ENCODE peak calls at places on chromosomes 7 and 10, in nine cellular contexts. One of them, this sample, is unnamed.

GRCh38 chr7:26348234-26348851 is 56.7 kb downstream of the SNX10 start:
- DNase-seq in transverse colon: peak; percentile 20
- DNase-seq in Peyer's patch: peak; percentile 51
- DNase-seq in AG10803: no peak
- DNase-seq in foreskin fibroblast: no peak
- DNase-seq in colonic mucosa: peak; percentile 61
- DNase-seq in GM12864: no peak
- DNase-seq in fibroblast of pulmonary artery: no peak
- DNase-seq in BE2C: no peak
- DNase-seq in this sample: peak; percentile 74

GRCh38 chr10:42111076-42111475 is 527.3 kb downstream of the ZNF33B start:
- DNase-seq in Peyer's patch: no peak
- DNase-seq in GM12864: no peak
- DNase-seq in fibroblast of pulmonary artery: no peak
- DNase-seq in BE2C: no peak
- DNase-seq in colonic mucosa: no peak
- DNase-seq in transverse colon: no peak
- DNase-seq in AG10803: no peak
- DNase-seq in foreskin fibroblast: no peak
- DNase-seq in this sample: no peak

GRCh38 chr7:151113344-151114150 is 27.3 kb downstream of the AGAP3 start:
- DNase-seq in foreskin fibroblast: peak; percentile 49
- DNase-seq in transverse colon: no peak
- DNase-seq in colonic mucosa: no peak
- DNase-seq in BE2C: peak; percentile 79
- DNase-seq in Peyer's patch: no peak
- DNase-seq in AG10803: peak; percentile 65
- DNase-seq in GM12864: no peak
- DNase-seq in fibroblast of pulmonary artery: peak; percentile 80
- DNase-seq in this sample: no peak

GRCh38 chr10:132201111-132201989 is 14.6 kb downstream of the DPYSL4 start:
- DNase-seq in AG10803: no peak
- DNase-seq in foreskin fibroblast: no peak
- DNase-seq in BE2C: no peak
- DNase-seq in transverse colon: no peak
- DNase-seq in Peyer's patch: no peak
- DNase-seq in fibroblast of pulmonary artery: no peak
- DNase-seq in GM12864: no peak
- DNase-seq in colonic mucosa: no peak
- DNase-seq in this sample: no peak

GRCh38 chr7:112798199-112799159 is 8.3 kb upstream of the TMEM168 start:
- DNase-seq in Peyer's patch: no peak
- DNase-seq in colonic mucosa: no peak
- DNase-seq in BE2C: no peak
- DNase-seq in foreskin fibroblast: no peak
- DNase-seq in transverse colon: no peak
- DNase-seq in GM12864: no peak
- DNase-seq in AG10803: no peak
- DNase-seq in fibroblast of pulmonary artery: no peak
- DNase-seq in this sample: no peak

GRCh38 chr7:21367081-21367480 is 60.8 kb upstream of the SP4 start:
- DNase-seq in Peyer's patch: no peak
- DNase-seq in GM12864: no peak
- DNase-seq in fibroblast of pulmonary artery: no peak
- DNase-seq in BE2C: no peak
- DNase-seq in colonic mucosa: no peak
- DNase-seq in transverse colon: no peak
- DNase-seq in foreskin fibroblast: no peak
- DNase-seq in AG10803: no peak
- DNase-seq in this sample: no peak

GRCh38 chr10:21424511-21424910 is 101.0 kb downstream of the SKIDA1 start:
- DNase-seq in Peyer's patch: no peak
- DNase-seq in fibroblast of pulmonary artery: no peak
- DNase-seq in GM12864: no peak
- DNase-seq in colonic mucosa: no peak
- DNase-seq in BE2C: no peak
- DNase-seq in foreskin fibroblast: peak; percentile 83
- DNase-seq in transverse colon: no peak
- DNase-seq in AG10803: peak; percentile 88
- DNase-seq in this sample: no peak

GRCh38 chr7:668139-668871 is 58.2 kb upstream of the DNAAF5 start:
- DNase-seq in AG10803: peak; percentile 80
- DNase-seq in GM12864: no peak
- DNase-seq in transverse colon: peak; percentile 31
- DNase-seq in BE2C: no peak
- DNase-seq in Peyer's patch: no peak
- DNase-seq in colonic mucosa: no peak
- DNase-seq in fibroblast of pulmonary artery: peak; percentile 67
- DNase-seq in foreskin fibroblast: peak; percentile 89
- DNase-seq in this sample: no peak

GRCh38 chr10:125441151-125441550 is 241.8 kb downstream of the TEX36 start:
- DNase-seq in fibroblast of pulmonary artery: no peak
- DNase-seq in Peyer's patch: no peak
- DNase-seq in transverse colon: no peak
- DNase-seq in BE2C: no peak
- DNase-seq in colonic mucosa: no peak
- DNase-seq in AG10803: peak; percentile 9
- DNase-seq in foreskin fibroblast: peak; percentile 72
- DNase-seq in GM12864: no peak
- DNase-seq in this sample: no peak

GRCh38 chr10:43076876-43077420 is at the start of gene RET:
- DNase-seq in GM12864: no peak
- DNase-seq in BE2C: peak; percentile 88
- DNase-seq in Peyer's patch: no peak
- DNase-seq in colonic mucosa: peak; percentile 63
- DNase-seq in transverse colon: peak; percentile 43
- DNase-seq in fibroblast of pulmonary artery: no peak
- DNase-seq in AG10803: no peak
- DNase-seq in foreskin fibroblast: peak; percentile 32
- DNase-seq in this sample: no peak

GRCh38 chr10:18260308-18260971 is 120.2 kb downstream of the CACNB2 start:
- DNase-seq in colonic mucosa: no peak
- DNase-seq in AG10803: no peak
- DNase-seq in fibroblast of pulmonary artery: no peak
- DNase-seq in foreskin fibroblast: no peak
- DNase-seq in GM12864: no peak
- DNase-seq in transverse colon: no peak
- DNase-seq in BE2C: no peak
- DNase-seq in Peyer's patch: no peak
- DNase-seq in this sample: no peak

GRCh38 chr7:35993663-35994622 is 159.1 kb upstream of the EEPD1 start:
- DNase-seq in colonic mucosa: no peak
- DNase-seq in foreskin fibroblast: peak; percentile 40
- DNase-seq in transverse colon: peak; percentile 26
- DNase-seq in AG10803: peak; percentile 61
- DNase-seq in fibroblast of pulmonary artery: peak; percentile 35
- DNase-seq in BE2C: no peak
- DNase-seq in Peyer's patch: no peak
- DNase-seq in GM12864: no peak
- DNase-seq in this sample: no peak

GRCh38 chr7:40706829-40707228 is 572.0 kb downstream of the SUGCT start:
- DNase-seq in colonic mucosa: no peak
- DNase-seq in BE2C: no peak
- DNase-seq in foreskin fibroblast: no peak
- DNase-seq in AG10803: no peak
- DNase-seq in GM12864: no peak
- DNase-seq in fibroblast of pulmonary artery: no peak
- DNase-seq in Peyer's patch: no peak
- DNase-seq in transverse colon: no peak
- DNase-seq in this sample: no peak

GRCh38 chr7:25839084-25839769 is 312.8 kb upstream of the NFE2L3 start:
- DNase-seq in GM12864: no peak
- DNase-seq in foreskin fibroblast: peak; percentile 16
- DNase-seq in transverse colon: no peak
- DNase-seq in Peyer's patch: no peak
- DNase-seq in colonic mucosa: no peak
- DNase-seq in AG10803: no peak
- DNase-seq in fibroblast of pulmonary artery: no peak
- DNase-seq in BE2C: no peak
- DNase-seq in this sample: no peak

DNA sequence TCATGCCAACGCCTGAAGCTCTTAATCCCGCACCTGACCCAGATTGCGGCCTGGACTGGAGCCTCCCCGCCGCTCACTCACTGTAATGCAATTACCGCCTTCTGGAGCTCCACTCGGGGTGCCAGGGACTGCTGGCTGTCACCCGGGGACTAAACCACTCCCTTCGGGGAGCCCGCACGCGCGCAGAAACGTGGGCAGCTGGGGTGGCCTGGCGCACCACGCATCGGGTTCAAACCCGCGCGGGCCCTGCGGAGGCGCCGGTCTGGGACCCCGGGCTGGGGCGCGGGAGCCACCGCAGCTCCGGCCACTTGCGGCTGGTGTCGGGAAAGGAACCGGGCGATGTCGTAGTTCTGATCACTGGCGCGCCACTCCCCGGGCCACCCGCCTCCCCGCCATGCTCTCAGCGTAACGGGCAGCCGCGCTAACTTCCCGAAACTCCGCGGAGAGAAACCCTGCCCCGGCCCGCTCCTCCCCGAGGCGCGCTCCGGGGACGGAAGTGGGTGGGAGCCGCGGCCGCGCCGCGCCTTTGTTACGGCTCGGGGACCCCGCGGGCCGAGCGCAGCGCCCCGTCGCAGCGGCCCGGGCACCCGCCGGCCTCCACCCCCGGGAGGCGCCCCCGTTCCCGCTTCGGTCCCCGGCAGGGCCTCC is 100.3 kb upstream of the SVIL start:
- DNase-seq in BE2C: peak; percentile 55
- DNase-seq in transverse colon: peak; percentile 66
- DNase-seq in AG10803: no peak
- DNase-seq in GM12864: no peak
- DNase-seq in Peyer's patch: peak; percentile 68
- DNase-seq in fibroblast of pulmonary artery: peak; percentile 37
- DNase-seq in foreskin fibroblast: peak; percentile 75
- DNase-seq in colonic mucosa: peak; percentile 66
- DNase-seq in this sample: peak; percentile 40
- TF ChIP-seq CTCF in BE2C: no peak
- TF ChIP-seq CTCF in transverse colon: no peak
- TF ChIP-seq CTCF in AG10803: no peak
- TF ChIP-seq CTCF in GM12864: no peak
- TF ChIP-seq CTCF in Peyer's patch: no peak
- TF ChIP-seq CTCF in fibroblast of pulmonary artery: no peak
- TF ChIP-seq CTCF in foreskin fibroblast: no peak
- TF ChIP-seq CTCF in colonic mucosa: no peak
- TF ChIP-seq CTCF in this sample: no peak

GRCh38 chr10:5628366-5628765 is 38.0 kb downstream of the ASB13 start:
- DNase-seq in BE2C: no peak
- DNase-seq in foreskin fibroblast: no peak
- DNase-seq in GM12864: no peak
- DNase-seq in colonic mucosa: peak; percentile 27
- DNase-seq in transverse colon: no peak
- DNase-seq in AG10803: peak; percentile 61
- DNase-seq in Peyer's patch: peak; percentile 59
- DNase-seq in fibroblast of pulmonary artery: peak; percentile 53
- DNase-seq in this sample: no peak
- H3K4me3 ChIP-seq in BE2C: no peak overlapping the region
- H3K4me3 ChIP-seq in foreskin fibroblast: peak overlapping the region; percentile 32
- H3K4me3 ChIP-seq in GM12864: no peak overlapping the region
- H3K4me3 ChIP-seq in colonic mucosa: no peak overlapping the region
- H3K4me3 ChIP-seq in transverse colon: peak overlapping the region; percentile 15
- H3K4me3 ChIP-seq in AG10803: peak overlapping the region; percentile 61
- H3K4me3 ChIP-seq in Peyer's patch: no peak overlapping the region
- H3K4me3 ChIP-seq in fibroblast of pulmonary artery: peak overlapping the region; percentile 47
- H3K4me3 ChIP-seq in this sample: no peak overlapping the region

GRCh38 chr10:124288928-124289921 is 129.5 kb downstream of the OAT start:
- DNase-seq in foreskin fibroblast: no peak
- DNase-seq in Peyer's patch: peak; percentile 36
- DNase-seq in fibroblast of pulmonary artery: no peak
- DNase-seq in colonic mucosa: no peak
- DNase-seq in GM12864: no peak
- DNase-seq in BE2C: no peak
- DNase-seq in AG10803: no peak
- DNase-seq in transverse colon: no peak
- DNase-seq in this sample: no peak

GRCh38 chr10:124291009-124291671 is 127.6 kb downstream of the OAT start:
- DNase-seq in colonic mucosa: peak; percentile 29
- DNase-seq in AG10803: no peak
- DNase-seq in GM12864: no peak
- DNase-seq in foreskin fibroblast: no peak
- DNase-seq in transverse colon: peak; percentile 30
- DNase-seq in fibroblast of pulmonary artery: no peak
- DNase-seq in BE2C: no peak
- DNase-seq in Peyer's patch: peak; percentile 58
- DNase-seq in this sample: no peak

GRCh38 chr10:124287791-124288190 is 130.9 kb downstream of the OAT start:
- DNase-seq in BE2C: no peak
- DNase-seq in transverse colon: peak; percentile 2
- DNase-seq in fibroblast of pulmonary artery: no peak
- DNase-seq in colonic mucosa: no peak
- DNase-seq in Peyer's patch: peak; percentile 34
- DNase-seq in foreskin fibroblast: no peak
- DNase-seq in AG10803: no peak
- DNase-seq in GM12864: no peak
- DNase-seq in this sample: no peak

GRCh38 chr10:124292911-124293640 is 125.6 kb downstream of the OAT start:
- DNase-seq in AG10803: peak; percentile 9
- DNase-seq in fibroblast of pulmonary artery: no peak
- DNase-seq in GM12864: no peak
- DNase-seq in BE2C: no peak
- DNase-seq in foreskin fibroblast: peak; percentile 55
- DNase-seq in Peyer's patch: peak; percentile 34
- DNase-seq in colonic mucosa: no peak
- DNase-seq in transverse colon: no peak
- DNase-seq in this sample: no peak

DNA sequence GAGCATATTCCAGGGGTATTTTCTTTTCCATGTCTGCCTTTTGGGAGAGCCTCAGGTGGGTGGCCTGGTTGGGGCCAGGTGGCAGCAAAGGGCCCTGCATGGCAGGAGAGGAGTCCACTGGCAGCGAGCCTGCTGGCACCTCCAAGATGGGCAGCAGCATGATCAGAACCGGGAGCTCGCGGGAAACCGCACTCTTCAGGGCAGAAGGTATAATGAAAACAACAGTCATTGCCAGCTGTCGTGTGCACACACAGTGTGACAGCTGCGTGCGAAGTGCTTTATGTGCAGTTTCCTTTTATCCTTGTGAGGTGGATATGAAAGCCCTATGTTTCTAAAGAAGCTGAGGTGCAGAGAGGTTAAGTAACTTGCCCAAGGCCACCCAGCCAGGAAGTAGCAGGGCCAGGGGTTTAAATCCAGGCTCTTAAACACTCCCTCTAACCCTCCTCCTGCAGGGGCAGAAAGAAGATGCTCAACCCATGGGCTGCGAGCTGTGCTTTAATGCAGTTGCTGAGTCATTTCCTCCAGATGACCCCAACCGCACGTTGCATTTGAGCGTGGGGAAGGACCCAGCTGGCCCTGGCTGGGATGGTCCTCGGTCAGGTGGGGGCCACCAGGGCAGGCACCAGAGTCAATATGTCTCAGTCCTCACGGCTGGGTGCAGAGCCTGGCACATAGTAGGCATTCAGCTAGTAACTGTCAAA is 128.5 kb downstream of the OAT start:
- DNase-seq in colonic mucosa: peak; percentile 27
- DNase-seq in Peyer's patch: peak; percentile 52
- DNase-seq in BE2C: no peak
- DNase-seq in transverse colon: peak; percentile 41
- DNase-seq in AG10803: peak; percentile 6
- DNase-seq in fibroblast of pulmonary artery: peak; percentile 23
- DNase-seq in GM12864: peak; percentile 52
- DNase-seq in foreskin fibroblast: peak; percentile 31
- DNase-seq in this sample: peak; percentile 84
- TF ChIP-seq CTCF in colonic mucosa: no peak
- TF ChIP-seq CTCF in Peyer's patch: no peak
- TF ChIP-seq CTCF in BE2C: no peak
- TF ChIP-seq CTCF in transverse colon: no peak
- TF ChIP-seq CTCF in AG10803: no peak
- TF ChIP-seq CTCF in fibroblast of pulmonary artery: no peak
- TF ChIP-seq CTCF in GM12864: no peak
- TF ChIP-seq CTCF in foreskin fibroblast: no peak
- TF ChIP-seq CTCF in this sample: no peak

GRCh38 chr7:12569673-12570072 is 847 bp upstream of the SCIN start:
- DNase-seq in colonic mucosa: no peak
- DNase-seq in transverse colon: no peak
- DNase-seq in AG10803: no peak
- DNase-seq in BE2C: no peak
- DNase-seq in fibroblast of pulmonary artery: no peak
- DNase-seq in foreskin fibroblast: no peak
- DNase-seq in GM12864: no peak
- DNase-seq in Peyer's patch: no peak
- DNase-seq in this sample: peak; percentile 58
- H3K4me3 ChIP-seq in colonic mucosa: peak overlapping the region; percentile 43
- H3K4me3 ChIP-seq in transverse colon: peak overlapping the region; percentile 59
- H3K4me3 ChIP-seq in AG10803: no peak overlapping the region
- H3K4me3 ChIP-seq in BE2C: no peak overlapping the region
- H3K4me3 ChIP-seq in fibroblast of pulmonary artery: no peak overlapping the region
- H3K4me3 ChIP-seq in foreskin fibroblast: no peak overlapping the region
- H3K4me3 ChIP-seq in GM12864: peak overlapping the region; percentile 50
- H3K4me3 ChIP-seq in Peyer's patch: peak overlapping the region; percentile 31
- H3K4me3 ChIP-seq in this sample: peak overlapping the region; percentile 52

This sample was measured in GM12865.